ENCODE peak calls at places on chromosomes 3 and 15, in seven cellular contexts. U is hepatocyte, N is kidney, Q is ovary, H is heart left ventricle, S is psoas muscle, J is DND-41. W is an unnamed sample. For H3K36me3 and H3K4me1, the result is how much of the 10 kb centered on the place peaks cover.

GRCh38 chr3:100396967-100397366 is 3.9 kb downstream of the TOMM70 start:
- DNase-seq in U (no peak), N (no peak), Q (no peak), H (no peak), S (no peak), J (no peak), W (no peak)

GRCh38 chr3:45145681-45146614 is at the start of gene CDCP1:
- DNase-seq in U (peak), N (peak), Q (no peak), H (no peak), S (no peak), J (no peak), W (no peak)

GRCh38 chr15:90933310-90933709 is 961 bp upstream of the HDDC3 start:
- DNase-seq in U (no peak), N (no peak), Q (no peak), H (no peak), S (no peak), J (no peak), W (no peak)

GRCh38 chr3:16124636-16125035 is 49.8 kb upstream of the GALNT15 start:
- DNase-seq in U (no peak), N (no peak), Q (no peak), H (no peak), S (no peak), J (no peak), W (no peak)

GRCh38 chr3:185874119-185874518 is 49.3 kb upstream of the IGF2BP2 start:
- DNase-seq in U (no peak), N (no peak), Q (no peak), H (no peak), S (no peak), J (no peak), W (no peak)

GRCh38 chr15:76006136-76006778 is 6.0 kb downstream of the NRG4 start:
- DNase-seq in U (no peak), N (no peak), Q (no peak), H (no peak), S (no peak), J (no peak), W (no peak)

GRCh38 chr3:195043612-195044144 is 227.3 kb downstream of the XXYLT1 start:
- DNase-seq in U (no peak), N (no peak), Q (no peak), H (no peak), S (no peak), J (no peak), W (no peak)

GRCh38 chr15:70189826-70190225 is 92.1 kb upstream of the TLE3 start:
- DNase-seq in U (no peak), N (no peak), Q (no peak), H (no peak), S (no peak), J (no peak), W (no peak)

GRCh38 chr3:173622156-173622555 is 224.6 kb downstream of the NLGN1 start:
- DNase-seq in U (no peak), N (no peak), Q (no peak), H (no peak), S (no peak), J (no peak), W (no peak)

GRCh38 chr15:31471731-31472430 is 145.2 kb downstream of the KLF13 start:
- DNase-seq in U (no peak), N (no peak), Q (peak), H (no peak), S (no peak), J (no peak), W (no peak)

GRCh38 chr3:51538115-51538458 is 432 bp upstream of the RAD54L2 start:
- DNase-seq in U (peak), N (no peak), Q (no peak), H (no peak), S (no peak), J (peak), W (no peak)

GRCh38 chr3:18098960-18099587 is 326.1 kb downstream of the SATB1 start:
- DNase-seq in U (no peak), N (no peak), Q (no peak), H (no peak), S (no peak), J (peak), W (no peak)

GRCh38 chr15:59180946-59181345 is 25.7 kb upstream of the LDHAL6B start:
- DNase-seq in U (no peak), N (no peak), Q (no peak), H (no peak), S (no peak), J (no peak), W (no peak)

GRCh38 chr3:190721330-190721729 is 141.2 kb downstream of the GMNC start:
- DNase-seq in U (no peak), N (no peak), Q (no peak), H (no peak), S (no peak), J (no peak), W (no peak)

GRCh38 chr3:55964491-55964980 is 477.4 kb upstream of the WNT5A start:
- DNase-seq in U (no peak), N (no peak), Q (no peak), H (no peak), S (no peak), J (no peak), W (no peak)
- H3K36me3 ChIP-seq in U (under half), N (under half), Q (under half), H (under half), S (under half), J (under half), W (under half)

GRCh38 chr15:42084465-42085235 is 9.7 kb downstream of the PLA2G4D start:
- DNase-seq in U (peak), N (peak), Q (peak), H (peak), S (peak), J (no peak), W (peak)

GRCh38 chr15:42085236-42085605 is 9.1 kb downstream of the PLA2G4D start:
- DNase-seq in U (no peak), N (no peak), Q (no peak), H (no peak), S (no peak), J (no peak), W (no peak)

GRCh38 chr15:42083605-42083908 is 10.8 kb downstream of the PLA2G4D start:
- DNase-seq in U (no peak), N (no peak), Q (no peak), H (no peak), S (no peak), J (no peak), W (no peak)

GRCh38 chr15:42082832-42083604 is 11.3 kb downstream of the PLA2G4D start:
- DNase-seq in U (no peak), N (no peak), Q (no peak), H (no peak), S (no peak), J (no peak), W (no peak)

GRCh38 chr15:42083916-42084315 is 10.4 kb downstream of the PLA2G4D start:
- DNase-seq in U (no peak), N (no peak), Q (no peak), H (no peak), S (no peak), J (no peak), W (no peak)
- H3K4me1 ChIP-seq in U (under half), N (under half), Q (under half), H (under half), S (under half), J (under half), W (under half)

GRCh38 chr15:66722757-66723540 is 20.9 kb downstream of the SMAD6 start:
- DNase-seq in U (no peak), N (peak), Q (no peak), H (no peak), S (no peak), J (peak), W (no peak)
- H3K36me3 ChIP-seq in U (under half), N (under half), Q (under half), H (under half), S (under half), J (under half), W (under half)

DNA sequence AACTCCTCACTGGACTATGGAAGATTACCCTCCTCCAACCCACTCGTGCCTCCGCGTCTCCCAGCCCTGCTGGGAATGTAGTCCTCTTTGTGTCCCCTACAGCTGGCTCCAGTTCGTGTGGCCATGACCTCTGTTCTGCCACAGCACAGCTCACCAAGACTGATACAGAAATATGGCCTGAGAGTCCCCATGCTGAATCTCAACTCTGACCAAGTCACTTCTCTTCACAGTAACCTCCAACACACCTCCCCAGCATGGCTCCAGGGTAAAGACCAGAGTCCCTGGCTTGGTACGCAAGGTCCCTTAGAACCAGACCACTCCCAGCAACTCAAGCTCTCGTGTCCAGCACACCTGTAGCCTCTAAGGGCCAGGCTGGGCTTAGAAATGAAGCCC is 2.3 kb upstream of the COL7A1 start:
- DNase-seq in U (no peak), N (no peak), Q (no peak), H (peak), S (no peak), J (no peak), W (no peak)
- H3K4me1 ChIP-seq in U (under half), N (under half), Q (under half), H (half or more), S (half or more), J (under half), W (under half)

GRCh38 chr15:89777073-89777820 is 1.1 kb downstream of the MESP2 start:
- DNase-seq in U (no peak), N (peak), Q (no peak), H (no peak), S (no peak), J (no peak), W (no peak)

GRCh38 chr15:89777821-89778380 is 1.8 kb downstream of the MESP2 start:
- DNase-seq in U (no peak), N (peak), Q (no peak), H (no peak), S (no peak), J (no peak), W (no peak)

GRCh38 chr15:89776274-89777072 is at the start of gene MESP2:
- DNase-seq in U (peak), N (peak), Q (peak), H (peak), S (peak), J (no peak), W (no peak)

GRCh38 chr15:89774492-89774891 is 1.6 kb upstream of the MESP2 start:
- DNase-seq in U (no peak), N (no peak), Q (no peak), H (no peak), S (no peak), J (no peak), W (no peak)

GRCh38 chr15:89775815-89776214 is 317 bp upstream of the MESP2 start:
- DNase-seq in U (no peak), N (no peak), Q (no peak), H (no peak), S (no peak), J (no peak), W (no peak)
- H3K36me3 ChIP-seq in U (under half), N (under half), Q (under half), H (under half), S (under half), J (under half), W (under half)

DNA sequence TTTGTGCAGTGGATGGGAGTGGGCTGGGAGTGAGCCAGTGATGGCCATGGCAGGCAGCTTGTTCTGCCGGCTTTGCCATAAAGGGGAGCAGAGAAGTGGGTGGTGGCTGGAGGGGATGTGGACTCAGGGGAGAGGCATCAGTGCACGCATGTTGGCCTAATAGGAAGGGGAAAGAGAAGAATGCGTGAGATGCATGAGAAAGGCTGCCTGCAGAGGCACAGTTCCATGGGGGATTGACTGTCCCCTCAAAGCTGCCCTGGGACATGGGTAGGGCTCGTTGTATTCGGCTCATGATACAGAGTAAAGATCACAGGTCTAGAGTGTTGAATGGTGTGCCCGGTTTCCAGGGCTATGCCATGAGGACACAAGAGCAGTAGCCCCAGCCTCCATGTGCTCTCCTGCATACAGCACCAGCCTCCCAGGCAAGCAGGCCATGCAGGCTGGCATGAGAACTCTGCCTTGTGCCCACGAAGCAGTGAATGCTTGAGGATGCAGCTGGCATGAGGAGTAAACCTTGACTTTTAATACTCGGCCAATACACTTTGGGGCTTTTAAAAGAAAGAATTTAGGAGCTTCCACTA is 68.0 kb upstream of the SNRPA1 start:
- DNase-seq in U (no peak), N (no peak), Q (no peak), H (no peak), S (no peak), J (no peak), W (no peak)
- H3K4me1 ChIP-seq in U (under half), N (under half), Q (under half), H (under half), S (under half), J (under half), W (under half)

GRCh38 chr15:89177633-89178306 is 43.6 kb downstream of the RLBP1 start:
- DNase-seq in U (peak), N (no peak), Q (peak), H (no peak), S (peak), J (peak), W (peak)
- H3K36me3 ChIP-seq in U (under half), N (under half), Q (under half), H (under half), S (under half), J (under half), W (under half)

W was measured in naive thymus-derived CD4-positive, alpha-beta T cell.